ENCODE peak calls at places on chromosomes 1 and 21, in six cellular contexts. One of them, this sample, is unnamed.

GRCh38 chr1:8903410-8903809 is 24.9 kb upstream of the ENO1 start:
- DNase-seq in RWPE1: no peak
- DNase-seq in left ventricle myocardium inferior: no peak
- DNase-seq in dorsolateral prefrontal cortex: no peak
- DNase-seq in upper lobe of right lung: no peak
- DNase-seq in CD8-positive, alpha-beta T cell: no peak
- DNase-seq in this sample: no peak

GRCh38 chr21:44677881-44678280 is 4.1 kb downstream of the KRTAP12-1 start:
- DNase-seq in upper lobe of right lung: no peak
- DNase-seq in left ventricle myocardium inferior: no peak
- DNase-seq in CD8-positive, alpha-beta T cell: no peak
- DNase-seq in RWPE1: no peak
- DNase-seq in dorsolateral prefrontal cortex: no peak
- DNase-seq in this sample: no peak

GRCh38 chr1:183124259-183124658 is 61.8 kb upstream of the LAMC2 start:
- DNase-seq in RWPE1: no peak
- DNase-seq in CD8-positive, alpha-beta T cell: no peak
- DNase-seq in left ventricle myocardium inferior: no peak
- DNase-seq in dorsolateral prefrontal cortex: no peak
- DNase-seq in upper lobe of right lung: no peak
- DNase-seq in this sample: no peak

GRCh38 chr1:169486281-169486904 is 649 bp upstream of the SLC19A2 start:
- DNase-seq in CD8-positive, alpha-beta T cell: no peak
- DNase-seq in upper lobe of right lung: no peak
- DNase-seq in left ventricle myocardium inferior: no peak
- DNase-seq in RWPE1: peak; percentile 13
- DNase-seq in dorsolateral prefrontal cortex: no peak
- DNase-seq in this sample: no peak

GRCh38 chr1:8232036-8232757 is 85.7 kb upstream of the SLC45A1 start:
- DNase-seq in dorsolateral prefrontal cortex: no peak
- DNase-seq in upper lobe of right lung: no peak
- DNase-seq in CD8-positive, alpha-beta T cell: no peak
- DNase-seq in RWPE1: peak; percentile 28
- DNase-seq in left ventricle myocardium inferior: no peak
- DNase-seq in this sample: no peak

GRCh38 chr1:20058531-20058930 is 11.5 kb upstream of the PLA2G5 start:
- DNase-seq in RWPE1: peak; percentile 59
- DNase-seq in dorsolateral prefrontal cortex: no peak
- DNase-seq in upper lobe of right lung: no peak
- DNase-seq in CD8-positive, alpha-beta T cell: peak; percentile 60
- DNase-seq in left ventricle myocardium inferior: no peak
- DNase-seq in this sample: no peak

GRCh38 chr1:7410156-7410555 is 360.9 kb upstream of the VAMP3 start:
- DNase-seq in CD8-positive, alpha-beta T cell: peak; percentile 32
- DNase-seq in upper lobe of right lung: no peak
- DNase-seq in dorsolateral prefrontal cortex: no peak
- DNase-seq in left ventricle myocardium inferior: no peak
- DNase-seq in RWPE1: no peak
- DNase-seq in this sample: peak; percentile 43

GRCh38 chr1:46508760-46509159 is 19.1 kb downstream of the DMBX1 start:
- DNase-seq in RWPE1: peak; percentile 71
- DNase-seq in upper lobe of right lung: no peak
- DNase-seq in left ventricle myocardium inferior: no peak
- DNase-seq in dorsolateral prefrontal cortex: no peak
- DNase-seq in CD8-positive, alpha-beta T cell: no peak
- DNase-seq in this sample: no peak

GRCh38 chr1:162551969-162552683 is 9.4 kb upstream of the UAP1 start:
- DNase-seq in upper lobe of right lung: no peak
- DNase-seq in dorsolateral prefrontal cortex: no peak
- DNase-seq in CD8-positive, alpha-beta T cell: no peak
- DNase-seq in left ventricle myocardium inferior: no peak
- DNase-seq in RWPE1: no peak
- DNase-seq in this sample: no peak

GRCh38 chr1:240004086-240004749 is 87.5 kb upstream of the FMN2 start:
- DNase-seq in RWPE1: peak; percentile 16
- DNase-seq in CD8-positive, alpha-beta T cell: no peak
- DNase-seq in upper lobe of right lung: no peak
- DNase-seq in left ventricle myocardium inferior: no peak
- DNase-seq in dorsolateral prefrontal cortex: no peak
- DNase-seq in this sample: no peak

GRCh38 chr1:31227891-31228290 is 11.8 kb downstream of the NKAIN1 start:
- DNase-seq in upper lobe of right lung: no peak
- DNase-seq in RWPE1: no peak
- DNase-seq in left ventricle myocardium inferior: no peak
- DNase-seq in dorsolateral prefrontal cortex: peak; percentile 75
- DNase-seq in CD8-positive, alpha-beta T cell: no peak
- DNase-seq in this sample: no peak

GRCh38 chr21:33126569-33126968 is 56.6 kb downstream of the OLIG1 start:
- DNase-seq in RWPE1: no peak
- DNase-seq in upper lobe of right lung: no peak
- DNase-seq in left ventricle myocardium inferior: no peak
- DNase-seq in dorsolateral prefrontal cortex: no peak
- DNase-seq in CD8-positive, alpha-beta T cell: no peak
- DNase-seq in this sample: no peak

GRCh38 chr1:190663962-190664361 is 186.3 kb upstream of the BRINP3 start:
- DNase-seq in dorsolateral prefrontal cortex: no peak
- DNase-seq in RWPE1: no peak
- DNase-seq in upper lobe of right lung: no peak
- DNase-seq in left ventricle myocardium inferior: no peak
- DNase-seq in CD8-positive, alpha-beta T cell: no peak
- DNase-seq in this sample: no peak

GRCh38 chr1:54806931-54807611 is 5.9 kb upstream of the TTC22 start:
- DNase-seq in left ventricle myocardium inferior: no peak
- DNase-seq in upper lobe of right lung: no peak
- DNase-seq in dorsolateral prefrontal cortex: no peak
- DNase-seq in RWPE1: no peak
- DNase-seq in CD8-positive, alpha-beta T cell: peak; percentile 52
- DNase-seq in this sample: no peak

GRCh38 chr1:246297314-246298273 is 209.5 kb downstream of the SMYD3 start:
- DNase-seq in CD8-positive, alpha-beta T cell: no peak
- DNase-seq in left ventricle myocardium inferior: no peak
- DNase-seq in RWPE1: peak; percentile 30
- DNase-seq in upper lobe of right lung: no peak
- DNase-seq in dorsolateral prefrontal cortex: no peak
- DNase-seq in this sample: no peak
- TF ChIP-seq CTCF in CD8-positive, alpha-beta T cell: no peak
- TF ChIP-seq CTCF in left ventricle myocardium inferior: no peak
- TF ChIP-seq CTCF in RWPE1: no peak
- TF ChIP-seq CTCF in upper lobe of right lung: no peak
- TF ChIP-seq CTCF in dorsolateral prefrontal cortex: no peak
- TF ChIP-seq CTCF in this sample: no peak

GRCh38 chr21:42125571-42126544 is 54.7 kb downstream of the UMODL1 start:
- DNase-seq in RWPE1: no peak
- DNase-seq in left ventricle myocardium inferior: no peak
- DNase-seq in dorsolateral prefrontal cortex: no peak
- DNase-seq in upper lobe of right lung: peak; percentile 74
- DNase-seq in CD8-positive, alpha-beta T cell: no peak
- DNase-seq in this sample: no peak
- TF ChIP-seq CTCF in RWPE1: peak; percentile 17
- TF ChIP-seq CTCF in left ventricle myocardium inferior: no peak
- TF ChIP-seq CTCF in dorsolateral prefrontal cortex: no peak
- TF ChIP-seq CTCF in upper lobe of right lung: peak; percentile 40
- TF ChIP-seq CTCF in CD8-positive, alpha-beta T cell: no peak
- TF ChIP-seq CTCF in this sample: peak; percentile 65

GRCh38 chr1:3482590-3482899 is 28.1 kb downstream of the ARHGEF16 start:
- DNase-seq in dorsolateral prefrontal cortex: no peak
- DNase-seq in RWPE1: no peak
- DNase-seq in left ventricle myocardium inferior: no peak
- DNase-seq in upper lobe of right lung: no peak
- DNase-seq in CD8-positive, alpha-beta T cell: no peak
- DNase-seq in this sample: no peak
- TF ChIP-seq CTCF in dorsolateral prefrontal cortex: no peak
- TF ChIP-seq CTCF in RWPE1: peak; percentile 61
- TF ChIP-seq CTCF in left ventricle myocardium inferior: no peak
- TF ChIP-seq CTCF in upper lobe of right lung: no peak
- TF ChIP-seq CTCF in CD8-positive, alpha-beta T cell: no peak
- TF ChIP-seq CTCF in this sample: peak; percentile 57

GRCh38 chr21:39715804-39716397 is 29.1 kb upstream of the IGSF5 start:
- DNase-seq in upper lobe of right lung: no peak
- DNase-seq in dorsolateral prefrontal cortex: peak; percentile 50
- DNase-seq in RWPE1: peak; percentile 47
- DNase-seq in CD8-positive, alpha-beta T cell: peak; percentile 49
- DNase-seq in left ventricle myocardium inferior: peak; percentile 31
- DNase-seq in this sample: no peak

GRCh38 chr21:39713905-39714304 is 31.1 kb upstream of the IGSF5 start:
- DNase-seq in RWPE1: no peak
- DNase-seq in upper lobe of right lung: no peak
- DNase-seq in CD8-positive, alpha-beta T cell: no peak
- DNase-seq in dorsolateral prefrontal cortex: no peak
- DNase-seq in left ventricle myocardium inferior: no peak
- DNase-seq in this sample: no peak

GRCh38 chr21:39710866-39711265 is 34.1 kb upstream of the IGSF5 start:
- DNase-seq in CD8-positive, alpha-beta T cell: no peak
- DNase-seq in left ventricle myocardium inferior: no peak
- DNase-seq in dorsolateral prefrontal cortex: no peak
- DNase-seq in RWPE1: no peak
- DNase-seq in upper lobe of right lung: no peak
- DNase-seq in this sample: no peak

GRCh38 chr21:39714331-39714730 is 30.7 kb upstream of the IGSF5 start:
- DNase-seq in upper lobe of right lung: no peak
- DNase-seq in left ventricle myocardium inferior: no peak
- DNase-seq in dorsolateral prefrontal cortex: no peak
- DNase-seq in CD8-positive, alpha-beta T cell: no peak
- DNase-seq in RWPE1: no peak
- DNase-seq in this sample: no peak

DNA sequence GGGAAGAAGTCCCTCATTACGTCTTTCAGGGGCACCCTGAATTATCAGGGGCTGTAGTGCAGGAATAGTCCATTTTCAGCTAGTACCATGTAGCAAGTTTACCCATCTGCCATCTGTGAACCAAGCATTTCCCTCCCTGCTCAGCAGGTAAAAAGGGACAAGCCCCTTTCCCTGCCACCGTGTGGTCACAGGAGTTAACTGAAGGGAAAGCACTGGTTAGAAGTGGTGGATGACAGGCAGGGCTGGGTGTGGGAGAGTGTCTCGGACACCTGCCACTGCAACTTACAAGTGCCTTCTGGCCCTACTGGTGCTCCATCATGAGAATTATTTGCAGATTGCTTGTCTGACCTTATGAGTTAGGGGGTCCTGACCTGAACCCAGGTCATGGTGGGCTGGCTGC is 32.0 kb upstream of the IGSF5 start:
- DNase-seq in CD8-positive, alpha-beta T cell: no peak
- DNase-seq in upper lobe of right lung: no peak
- DNase-seq in left ventricle myocardium inferior: no peak
- DNase-seq in dorsolateral prefrontal cortex: no peak
- DNase-seq in RWPE1: no peak
- DNase-seq in this sample: no peak
- TF ChIP-seq CTCF in CD8-positive, alpha-beta T cell: no peak
- TF ChIP-seq CTCF in upper lobe of right lung: no peak
- TF ChIP-seq CTCF in left ventricle myocardium inferior: no peak
- TF ChIP-seq CTCF in dorsolateral prefrontal cortex: no peak
- TF ChIP-seq CTCF in RWPE1: no peak
- TF ChIP-seq CTCF in this sample: peak; percentile 14

DNA sequence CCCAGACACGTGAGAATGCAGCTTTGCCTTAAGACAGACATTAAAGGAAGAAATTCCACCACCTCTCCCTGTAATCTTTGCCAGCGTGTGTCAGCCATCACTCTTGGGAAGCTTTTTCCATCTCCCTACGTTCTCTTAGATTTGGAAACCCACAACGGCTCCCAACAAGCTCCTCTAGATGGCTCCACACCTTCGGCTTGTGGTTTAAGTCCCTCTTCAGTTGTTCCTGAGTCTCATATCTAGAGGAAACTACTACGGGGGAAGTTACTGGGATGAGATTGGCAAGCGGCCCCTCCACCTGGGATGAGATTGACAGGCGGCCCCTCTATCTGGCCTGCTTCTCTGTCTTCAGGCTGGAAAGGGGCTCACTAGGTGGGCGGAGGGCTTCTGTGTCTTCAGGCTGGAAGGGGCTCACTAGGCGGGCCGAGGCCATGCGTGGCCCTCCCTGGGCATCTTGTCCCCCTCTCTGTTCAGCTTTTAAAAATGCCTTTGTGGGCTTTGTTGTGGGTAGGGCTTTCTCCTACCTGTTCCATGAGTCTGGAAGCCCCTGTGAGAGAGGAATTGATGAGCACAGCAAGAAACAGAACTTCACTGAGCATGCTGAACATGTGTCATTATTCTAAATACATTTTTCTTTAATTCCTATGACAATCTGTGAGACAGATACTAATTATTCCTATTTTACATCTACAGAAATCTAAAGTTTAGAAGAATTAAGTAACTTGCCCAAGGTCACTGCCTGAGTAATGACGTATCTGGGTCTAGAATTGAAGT is 670.5 kb downstream of the KIF26B start:
- DNase-seq in dorsolateral prefrontal cortex: no peak
- DNase-seq in CD8-positive, alpha-beta T cell: no peak
- DNase-seq in upper lobe of right lung: no peak
- DNase-seq in RWPE1: no peak
- DNase-seq in left ventricle myocardium inferior: no peak
- DNase-seq in this sample: no peak
- TF ChIP-seq CTCF in dorsolateral prefrontal cortex: no peak
- TF ChIP-seq CTCF in CD8-positive, alpha-beta T cell: no peak
- TF ChIP-seq CTCF in upper lobe of right lung: peak; percentile 34
- TF ChIP-seq CTCF in RWPE1: no peak
- TF ChIP-seq CTCF in left ventricle myocardium inferior: peak; percentile 58
- TF ChIP-seq CTCF in this sample: peak; percentile 53

This sample was measured in chondrocyte.